ENCODE peak calls at places on chromosomes 12 and 14, in nine cellular contexts. L is astrocyte of the spinal cord, Y is dorsolateral prefrontal cortex, T is testis, U is A549, N is A673, G is fibroblast of the aortic adventitia, X is heart right ventricle, O is suprapubic skin. D is an unnamed sample.

GRCh38 chr12:113239811-113240331 is 18.6 kb downstream of the TPCN1 start:
- DNase-seq in L (no peak), Y (no peak), T (no peak), U (no peak), N (no peak), G (no peak), X (peak; percentile 59), O (peak; percentile 62), D (no peak)

GRCh38 chr12:1217191-1217949 is 226.3 kb downstream of the ERC1 start:
- DNase-seq in L (peak; percentile 78), Y (no peak), T (no peak), U (peak; percentile 31), N (peak; percentile 38), G (peak; percentile 94), X (no peak), O (no peak), D (peak; percentile 76)

GRCh38 chr12:18700254-18700653 is 37.6 kb downstream of the PLCZ1 start:
- DNase-seq in L (peak; percentile 85), Y (no peak), T (no peak), U (no peak), N (no peak), G (peak; percentile 99), X (no peak), O (no peak), D (peak; percentile 97)

GRCh38 chr14:84988391-84988790 is 541.6 kb upstream of the FLRT2 start:
- DNase-seq in L (no peak), Y (no peak), T (no peak), U (no peak), N (peak; percentile 77), G (no peak), X (no peak), O (no peak), D (peak; percentile 2)

GRCh38 chr14:104864267-104865068 is 600 bp upstream of the CEP170B start:
- DNase-seq in L (no peak), Y (no peak), T (no peak), U (peak; percentile 70), N (peak; percentile 25), G (no peak), X (peak; percentile 23), O (peak; percentile 84), D (no peak)

GRCh38 chr12:11839093-11839641 is 189.7 kb downstream of the ETV6 start:
- DNase-seq in L (peak; percentile 85), Y (no peak), T (no peak), U (no peak), N (no peak), G (peak; percentile 73), X (no peak), O (no peak), D (peak; percentile 84)

GRCh38 chr14:58755026-58755929 is 117.5 kb downstream of the DACT1 start:
- DNase-seq in L (no peak), Y (no peak), T (no peak), U (no peak), N (no peak), G (peak; percentile 31), X (no peak), O (no peak), D (peak; percentile 40)

GRCh38 chr14:93548102-93548843 is 117.5 kb downstream of the UNC79 start:
- DNase-seq in L (no peak), Y (no peak), T (no peak), U (no peak), N (no peak), G (peak; percentile 2), X (no peak), O (no peak), D (no peak)

GRCh38 chr14:22866874-22867273 is 4.7 kb upstream of the LRP10 start:
- DNase-seq in L (no peak), Y (no peak), T (no peak), U (no peak), N (no peak), G (no peak), X (no peak), O (no peak), D (no peak)

GRCh38 chr12:29314421-29314820 is 66.6 kb downstream of the ERGIC2 start:
- DNase-seq in L (no peak), Y (peak; percentile 21), T (peak; percentile 37), U (no peak), N (peak; percentile 33), G (no peak), X (no peak), O (no peak), D (no peak)

GRCh38 chr14:75437201-75438143 is 9.7 kb downstream of the JDP2 start:
- DNase-seq in L (no peak), Y (no peak), T (no peak), U (no peak), N (no peak), G (no peak), X (no peak), O (no peak), D (no peak)

GRCh38 chr14:44339256-44339655 is 167.8 kb downstream of the FSCB start:
- DNase-seq in L (peak; percentile 16), Y (no peak), T (no peak), U (no peak), N (no peak), G (no peak), X (no peak), O (no peak), D (no peak)

GRCh38 chr14:55767291-55767690 is 187.3 kb downstream of the KTN1 start:
- DNase-seq in L (no peak), Y (no peak), T (no peak), U (no peak), N (no peak), G (no peak), X (no peak), O (no peak), D (no peak)

GRCh38 chr14:103134405-103134804 is 11.1 kb downstream of the TNFAIP2 start:
- DNase-seq in L (no peak), Y (no peak), T (no peak), U (no peak), N (no peak), G (no peak), X (no peak), O (no peak), D (no peak)

GRCh38 chr14:103134919-103135318 is 11.7 kb downstream of the TNFAIP2 start:
- DNase-seq in L (no peak), Y (no peak), T (no peak), U (no peak), N (no peak), G (no peak), X (no peak), O (no peak), D (no peak)

GRCh38 chr14:103132381-103133212 is 9.3 kb downstream of the TNFAIP2 start:
- DNase-seq in L (peak; percentile 72), Y (no peak), T (no peak), U (no peak), N (peak; percentile 71), G (no peak), X (no peak), O (no peak), D (no peak)

GRCh38 chr14:103131580-103131979 is 8.3 kb downstream of the TNFAIP2 start:
- DNase-seq in L (no peak), Y (no peak), T (no peak), U (no peak), N (no peak), G (no peak), X (no peak), O (no peak), D (no peak)

GRCh38 chr14:103133213-103134140 is 10.2 kb downstream of the TNFAIP2 start:
- DNase-seq in L (no peak), Y (no peak), T (no peak), U (no peak), N (no peak), G (no peak), X (no peak), O (no peak), D (no peak)
- TF ChIP-seq CTCF in L (no peak), Y (no peak), T (no peak), U (no peak), N (no peak), G (no peak), X (no peak), O (no peak), D (no peak)

GRCh38 chr12:20300457-20300856 is 67.9 kb upstream of the PDE3A start:
- DNase-seq in L (no peak), Y (no peak), T (no peak), U (no peak), N (no peak), G (no peak), X (no peak), O (no peak), D (no peak)
- H3K4me3 ChIP-seq in L (no peak overlapping the region), Y (no peak overlapping the region), T (no peak overlapping the region), U (no peak overlapping the region), N (no peak overlapping the region), G (no peak overlapping the region), X (no peak overlapping the region), O (no peak overlapping the region), D (no peak overlapping the region)

DNA sequence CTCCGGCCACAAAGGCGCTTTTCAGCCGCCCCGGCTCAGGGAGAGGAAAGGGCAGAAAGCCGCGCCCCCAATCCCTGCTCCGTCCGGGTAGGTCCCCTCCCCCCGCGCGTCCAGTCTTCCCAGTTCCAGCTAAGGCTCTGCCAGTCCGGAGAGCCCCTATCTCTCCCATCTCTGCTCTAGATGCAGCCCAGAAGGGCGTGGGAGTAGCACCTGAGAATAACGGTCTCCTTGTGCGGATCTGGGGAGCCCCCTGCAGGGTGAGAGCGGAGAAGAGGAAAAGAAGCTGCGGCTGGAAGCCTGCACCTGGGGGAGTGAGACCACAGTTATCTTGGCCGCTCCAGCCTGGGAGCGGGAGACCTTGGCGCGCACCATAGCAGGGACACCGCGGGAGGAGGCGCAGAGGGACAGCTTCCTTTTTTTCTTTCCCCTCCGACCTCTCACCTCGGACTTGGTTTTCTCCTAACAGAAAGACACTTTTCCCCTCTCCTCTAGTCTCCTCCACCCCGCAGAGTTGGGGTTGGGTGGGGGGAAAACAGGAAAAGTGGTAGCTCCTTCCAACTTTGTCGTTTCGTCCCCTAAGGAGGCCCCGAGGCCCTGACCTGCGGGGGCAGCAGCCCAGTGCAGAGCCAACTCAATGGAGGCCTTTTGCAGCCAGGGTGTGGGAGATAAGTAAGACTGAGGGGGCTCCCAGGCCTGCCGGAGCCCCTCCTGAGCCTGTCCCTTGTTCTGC is 2.4 kb downstream of the DHH start:
- DNase-seq in L (peak; percentile 35), Y (peak; percentile 48), T (peak; percentile 96), U (peak; percentile 68), N (peak; percentile 50), G (no peak), X (peak; percentile 39), O (no peak), D (peak; percentile 41)
- TF ChIP-seq CTCF in L (peak; percentile 64), Y (peak; percentile 46), T (peak; percentile 29), U (peak; percentile 54), N (peak; percentile 57), G (peak; percentile 57), X (peak; percentile 30), O (no peak), D (peak; percentile 41)

DNA sequence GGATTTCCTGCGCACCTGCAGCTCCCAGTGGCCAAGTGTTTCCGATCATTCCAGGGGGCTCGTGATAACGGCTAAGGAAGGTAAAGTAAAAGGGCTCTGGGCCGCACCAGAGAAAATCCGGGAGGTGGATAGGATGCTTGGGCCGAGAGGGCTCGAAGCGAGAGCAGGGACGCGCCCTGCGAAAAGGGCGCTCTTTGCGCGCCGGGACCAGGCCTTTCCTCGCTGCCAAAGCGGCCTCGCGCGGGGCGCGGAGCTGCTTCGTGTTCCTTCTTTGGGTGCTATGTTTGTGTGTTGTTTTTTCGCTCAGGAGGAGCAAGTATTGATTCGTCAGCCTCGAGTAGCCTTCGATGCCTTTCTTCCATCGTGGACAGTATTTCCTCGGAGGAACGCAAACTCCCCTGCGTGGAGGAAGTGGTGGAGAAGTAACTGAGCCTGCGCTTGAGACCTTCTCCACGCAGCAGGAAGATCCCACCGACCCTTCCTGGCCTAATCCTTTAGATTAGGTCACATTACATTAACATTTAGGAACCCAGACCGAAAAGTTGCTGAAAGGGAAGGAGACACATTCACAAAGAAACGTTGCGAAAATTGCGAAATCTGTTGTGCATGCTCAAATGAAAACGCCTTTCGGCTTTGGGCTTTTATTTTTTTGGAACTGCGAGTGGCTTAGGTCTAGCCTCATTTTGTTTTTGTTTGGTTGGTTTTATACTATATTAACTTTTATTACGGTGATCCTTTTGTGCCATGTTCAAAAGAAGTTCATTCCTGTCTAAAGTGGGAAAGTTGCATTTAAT is 1.3 kb downstream of the MYF6 start:
- DNase-seq in L (peak; percentile 12), Y (no peak), T (peak; percentile 14), U (no peak), N (no peak), G (no peak), X (no peak), O (no peak), D (peak; percentile 7)
- H3K4me3 ChIP-seq in L (peak overlapping the region; percentile 14), Y (no peak overlapping the region), T (peak overlapping the region; percentile 25), U (no peak overlapping the region), N (no peak overlapping the region), G (no peak overlapping the region), X (peak overlapping the region; percentile 14), O (no peak overlapping the region), D (no peak overlapping the region)

D was measured in fibroblast of mammary gland.